ENCODE peak calls at places on chromosomes 5 and 9, in six cellular contexts. One of them, this sample, is unnamed.

GRCh38 chr9:127862075-127863011 is 7.9 kb upstream of the ENG start:
- DNase-seq in GM13977: no peak
- DNase-seq in kidney epithelial cell: no peak
- DNase-seq in activated CD8-positive, alpha-beta T cell treated with anti-CD3 and anti-CD28 coated beads for 36 hours: peak; percentile 64
- DNase-seq in AG09319: no peak
- DNase-seq in psoas muscle: peak; percentile 89
- DNase-seq in this sample: peak; percentile 68

GRCh38 chr5:65262590-65263189 is 219.0 kb downstream of the ADAMTS6 start:
- DNase-seq in GM13977: no peak
- DNase-seq in kidney epithelial cell: peak; percentile 23
- DNase-seq in activated CD8-positive, alpha-beta T cell treated with anti-CD3 and anti-CD28 coated beads for 36 hours: no peak
- DNase-seq in AG09319: peak; percentile 54
- DNase-seq in psoas muscle: no peak
- DNase-seq in this sample: no peak

GRCh38 chr5:133797167-133797566 is 171.3 kb downstream of the C5orf15 start:
- DNase-seq in GM13977: no peak
- DNase-seq in kidney epithelial cell: no peak
- DNase-seq in activated CD8-positive, alpha-beta T cell treated with anti-CD3 and anti-CD28 coated beads for 36 hours: no peak
- DNase-seq in AG09319: no peak
- DNase-seq in psoas muscle: no peak
- DNase-seq in this sample: no peak

GRCh38 chr5:56564451-56565223 is 250.7 kb upstream of the MAP3K1 start:
- DNase-seq in GM13977: no peak
- DNase-seq in kidney epithelial cell: no peak
- DNase-seq in activated CD8-positive, alpha-beta T cell treated with anti-CD3 and anti-CD28 coated beads for 36 hours: no peak
- DNase-seq in AG09319: peak; percentile 42
- DNase-seq in psoas muscle: no peak
- DNase-seq in this sample: no peak

GRCh38 chr5:56078675-56079500 is 84.1 kb upstream of the IL6ST start:
- DNase-seq in GM13977: no peak
- DNase-seq in kidney epithelial cell: no peak
- DNase-seq in activated CD8-positive, alpha-beta T cell treated with anti-CD3 and anti-CD28 coated beads for 36 hours: no peak
- DNase-seq in AG09319: no peak
- DNase-seq in psoas muscle: peak; percentile 65
- DNase-seq in this sample: no peak

GRCh38 chr9:133943036-133943780 is 48.9 kb downstream of the VAV2 start:
- DNase-seq in GM13977: no peak
- DNase-seq in kidney epithelial cell: no peak
- DNase-seq in activated CD8-positive, alpha-beta T cell treated with anti-CD3 and anti-CD28 coated beads for 36 hours: no peak
- DNase-seq in AG09319: no peak
- DNase-seq in psoas muscle: peak; percentile 44
- DNase-seq in this sample: no peak

GRCh38 chr5:159786901-159787691 is 129.2 kb upstream of the ADRA1B start:
- DNase-seq in GM13977: no peak
- DNase-seq in kidney epithelial cell: no peak
- DNase-seq in activated CD8-positive, alpha-beta T cell treated with anti-CD3 and anti-CD28 coated beads for 36 hours: no peak
- DNase-seq in AG09319: peak; percentile 78
- DNase-seq in psoas muscle: peak; percentile 86
- DNase-seq in this sample: no peak

GRCh38 chr5:89988129-89988528 is 421.4 kb downstream of the CETN3 start:
- DNase-seq in GM13977: no peak
- DNase-seq in kidney epithelial cell: no peak
- DNase-seq in activated CD8-positive, alpha-beta T cell treated with anti-CD3 and anti-CD28 coated beads for 36 hours: no peak
- DNase-seq in AG09319: no peak
- DNase-seq in psoas muscle: no peak
- DNase-seq in this sample: no peak

GRCh38 chr9:98641675-98642074 is 67.1 kb downstream of the GABBR2 start:
- DNase-seq in GM13977: no peak
- DNase-seq in kidney epithelial cell: no peak
- DNase-seq in activated CD8-positive, alpha-beta T cell treated with anti-CD3 and anti-CD28 coated beads for 36 hours: no peak
- DNase-seq in AG09319: no peak
- DNase-seq in psoas muscle: no peak
- DNase-seq in this sample: no peak

GRCh38 chr9:14313951-14314423 is at the start of gene NFIB:
- DNase-seq in GM13977: peak; percentile 38
- DNase-seq in kidney epithelial cell: no peak
- DNase-seq in activated CD8-positive, alpha-beta T cell treated with anti-CD3 and anti-CD28 coated beads for 36 hours: no peak
- DNase-seq in AG09319: no peak
- DNase-seq in psoas muscle: peak; percentile 88
- DNase-seq in this sample: peak; percentile 49

GRCh38 chr9:89313842-89314241 is 2.8 kb downstream of the CKS2 start:
- DNase-seq in GM13977: no peak
- DNase-seq in kidney epithelial cell: no peak
- DNase-seq in activated CD8-positive, alpha-beta T cell treated with anti-CD3 and anti-CD28 coated beads for 36 hours: no peak
- DNase-seq in AG09319: no peak
- DNase-seq in psoas muscle: no peak
- DNase-seq in this sample: no peak

GRCh38 chr9:133862585-133863041 is 124.5 kb upstream of the SARDH start:
- DNase-seq in GM13977: no peak
- DNase-seq in kidney epithelial cell: no peak
- DNase-seq in activated CD8-positive, alpha-beta T cell treated with anti-CD3 and anti-CD28 coated beads for 36 hours: no peak
- DNase-seq in AG09319: no peak
- DNase-seq in psoas muscle: peak; percentile 75
- DNase-seq in this sample: no peak

DNA sequence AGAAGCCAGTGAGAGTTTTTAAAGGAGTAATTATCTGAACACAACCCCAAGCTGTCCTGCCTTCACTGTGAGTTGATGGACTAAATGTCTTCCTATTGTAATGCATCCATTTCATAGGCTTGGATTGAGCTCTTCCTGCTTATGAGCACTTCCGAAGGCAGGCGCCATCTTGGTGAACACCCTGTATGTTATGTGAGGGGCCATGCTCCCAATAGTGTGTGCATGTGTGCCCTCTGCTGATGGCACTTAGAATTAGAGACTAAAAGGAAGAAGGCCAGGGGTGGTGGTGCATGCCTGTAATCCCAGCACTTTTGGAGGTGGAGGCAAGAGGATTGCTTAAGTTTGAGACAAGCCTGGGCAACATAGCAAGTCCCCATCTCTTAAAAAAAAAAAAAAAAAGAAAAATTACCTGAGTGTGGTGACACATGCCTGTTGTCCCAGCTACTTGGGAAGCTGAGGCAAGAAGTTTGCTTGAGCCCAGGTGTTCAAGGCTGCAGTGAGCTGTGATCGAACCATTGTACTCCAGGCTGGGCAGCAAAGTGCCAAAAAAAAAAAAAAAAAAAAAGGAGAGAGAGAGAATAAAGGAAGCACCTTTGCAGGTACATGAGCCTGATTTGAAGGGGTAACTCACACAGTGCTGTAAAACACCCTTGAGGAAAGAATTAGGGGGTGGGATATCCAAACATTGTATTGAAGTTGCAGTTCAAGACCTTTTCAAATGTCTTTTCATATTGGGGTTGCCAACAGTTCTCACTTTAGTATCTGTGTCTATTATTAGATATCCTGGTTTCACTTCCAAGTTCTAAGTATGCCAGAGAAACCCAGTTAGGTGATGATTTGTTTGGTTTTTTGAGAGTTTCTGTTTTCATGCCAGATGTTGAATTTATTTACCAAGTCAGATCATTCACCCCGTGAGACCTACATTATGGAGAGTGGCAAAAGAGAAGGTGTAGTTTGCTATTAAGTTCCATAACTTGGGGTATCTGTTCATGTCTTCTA is 64.8 kb downstream of the C9orf152 start:
- DNase-seq in GM13977: peak; percentile 32
- DNase-seq in kidney epithelial cell: no peak
- DNase-seq in activated CD8-positive, alpha-beta T cell treated with anti-CD3 and anti-CD28 coated beads for 36 hours: no peak
- DNase-seq in AG09319: no peak
- DNase-seq in psoas muscle: no peak
- DNase-seq in this sample: peak; percentile 26
- TF ChIP-seq CTCF in GM13977: peak; percentile 52
- TF ChIP-seq CTCF in kidney epithelial cell: no peak
- TF ChIP-seq CTCF in activated CD8-positive, alpha-beta T cell treated with anti-CD3 and anti-CD28 coated beads for 36 hours: no peak
- TF ChIP-seq CTCF in AG09319: no peak
- TF ChIP-seq CTCF in psoas muscle: no peak
- TF ChIP-seq CTCF in this sample: no peak

GRCh38 chr5:165914462-165914861 is 2377.0 kb upstream of the WWC1 start:
- DNase-seq in GM13977: no peak
- DNase-seq in kidney epithelial cell: no peak
- DNase-seq in activated CD8-positive, alpha-beta T cell treated with anti-CD3 and anti-CD28 coated beads for 36 hours: no peak
- DNase-seq in AG09319: no peak
- DNase-seq in psoas muscle: no peak
- DNase-seq in this sample: no peak
- TF ChIP-seq CTCF in GM13977: no peak
- TF ChIP-seq CTCF in kidney epithelial cell: no peak
- TF ChIP-seq CTCF in activated CD8-positive, alpha-beta T cell treated with anti-CD3 and anti-CD28 coated beads for 36 hours: no peak
- TF ChIP-seq CTCF in AG09319: no peak
- TF ChIP-seq CTCF in psoas muscle: no peak
- TF ChIP-seq CTCF in this sample: no peak

DNA sequence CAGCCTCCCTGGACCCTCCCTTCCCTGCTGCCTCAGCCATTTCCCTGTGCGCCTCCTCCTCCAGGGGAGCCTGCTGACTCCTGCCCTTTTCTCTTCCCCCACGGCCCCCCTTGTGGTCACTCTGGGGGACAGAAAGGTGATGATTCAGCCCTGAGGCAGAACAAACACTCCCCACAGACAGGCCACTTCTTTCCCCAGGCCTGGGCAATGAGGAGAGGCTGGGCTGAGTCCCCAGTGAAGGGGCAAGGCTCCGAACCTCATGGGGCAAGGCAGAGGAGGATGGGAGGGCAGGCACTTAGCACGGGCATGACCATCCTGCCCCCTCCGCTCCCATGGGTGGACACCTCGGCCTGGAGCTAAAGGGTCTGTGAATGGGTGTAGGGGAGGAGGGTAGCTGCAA is 21.0 kb downstream of the CSF1R start:
- DNase-seq in GM13977: no peak
- DNase-seq in kidney epithelial cell: no peak
- DNase-seq in activated CD8-positive, alpha-beta T cell treated with anti-CD3 and anti-CD28 coated beads for 36 hours: no peak
- DNase-seq in AG09319: no peak
- DNase-seq in psoas muscle: peak; percentile 59
- DNase-seq in this sample: no peak
- TF ChIP-seq CTCF in GM13977: no peak
- TF ChIP-seq CTCF in kidney epithelial cell: no peak
- TF ChIP-seq CTCF in activated CD8-positive, alpha-beta T cell treated with anti-CD3 and anti-CD28 coated beads for 36 hours: no peak
- TF ChIP-seq CTCF in AG09319: no peak
- TF ChIP-seq CTCF in psoas muscle: no peak
- TF ChIP-seq CTCF in this sample: no peak

GRCh38 chr9:2837915-2838314 is 6.0 kb downstream of the PUM3 start:
- DNase-seq in GM13977: no peak
- DNase-seq in kidney epithelial cell: no peak
- DNase-seq in activated CD8-positive, alpha-beta T cell treated with anti-CD3 and anti-CD28 coated beads for 36 hours: no peak
- DNase-seq in AG09319: no peak
- DNase-seq in psoas muscle: no peak
- DNase-seq in this sample: no peak
- TF ChIP-seq CTCF in GM13977: peak; percentile 19
- TF ChIP-seq CTCF in kidney epithelial cell: no peak
- TF ChIP-seq CTCF in activated CD8-positive, alpha-beta T cell treated with anti-CD3 and anti-CD28 coated beads for 36 hours: no peak
- TF ChIP-seq CTCF in AG09319: peak; percentile 30
- TF ChIP-seq CTCF in psoas muscle: peak; percentile 27
- TF ChIP-seq CTCF in this sample: no peak

GRCh38 chr9:109253637-109254284 is 67.1 kb downstream of the EPB41L4B start:
- DNase-seq in GM13977: no peak
- DNase-seq in kidney epithelial cell: peak; percentile 50
- DNase-seq in activated CD8-positive, alpha-beta T cell treated with anti-CD3 and anti-CD28 coated beads for 36 hours: no peak
- DNase-seq in AG09319: peak; percentile 24
- DNase-seq in psoas muscle: no peak
- DNase-seq in this sample: no peak
- TF ChIP-seq CTCF in GM13977: no peak
- TF ChIP-seq CTCF in kidney epithelial cell: no peak
- TF ChIP-seq CTCF in activated CD8-positive, alpha-beta T cell treated with anti-CD3 and anti-CD28 coated beads for 36 hours: no peak
- TF ChIP-seq CTCF in AG09319: no peak
- TF ChIP-seq CTCF in psoas muscle: no peak
- TF ChIP-seq CTCF in this sample: no peak